ENCODE peak calls at places on chromosome 7, in four cellular contexts. U is fibroblast of the conjunctiva, Q is BJ, G is EH. I is an unnamed sample.

GRCh38 chr7:50467817-50468610 is 17.9 kb upstream of the FIGNL1 start:
- DNase-seq in G (peak), Q (no peak), U (peak), I (peak)

GRCh38 chr7:29597266-29597665 is 33.6 kb downstream of the PRR15 start:
- DNase-seq in U (no peak), Q (no peak), G (no peak), I (no peak)

GRCh38 chr7:127943541-127944521 is 87.4 kb downstream of the LRRC4 start:
- DNase-seq in U (no peak), G (no peak), Q (no peak), I (no peak)

GRCh38 chr7:12729112-12729511 is 41.7 kb downstream of the ARL4A start:
- DNase-seq in G (peak), Q (no peak), U (no peak), I (no peak)

GRCh38 chr7:112088484-112089016 is 117.6 kb downstream of the DOCK4 start:
- DNase-seq in G (no peak), Q (no peak), U (no peak), I (no peak)

GRCh38 chr7:65798111-65799075 is 74.5 kb upstream of the VKORC1L1 start:
- DNase-seq in U (no peak), Q (peak), G (peak), I (peak)

GRCh38 chr7:139457153-139457946 is 26.1 kb downstream of the KLRG2 start:
- DNase-seq in G (peak), Q (no peak), U (no peak), I (no peak)

GRCh38 chr7:116327135-116327534 is 116.8 kb downstream of the TES start:
- DNase-seq in Q (no peak), G (no peak), U (no peak), I (no peak)

GRCh38 chr7:159121068-159121467 is 23.6 kb downstream of the VIPR2 start:
- DNase-seq in U (no peak), G (no peak), Q (no peak), I (no peak)

GRCh38 chr7:149460493-149461330 is at the start of gene ZNF777:
- DNase-seq in G (peak), Q (peak), U (peak), I (peak)

GRCh38 chr7:1249731-1250130 is 17.1 kb downstream of the UNCX start:
- DNase-seq in G (no peak), U (no peak), Q (no peak), I (no peak)

GRCh38 chr7:923108-924041 is 31.1 kb downstream of the ADAP1 start:
- DNase-seq in G (peak), U (no peak), Q (no peak), I (no peak)

GRCh38 chr7:98730331-98730730 is 113.2 kb downstream of the NPTX2 start:
- DNase-seq in G (no peak), U (no peak), Q (no peak), I (no peak)

GRCh38 chr7:138186951-138187351 is 110.7 kb downstream of the AKR1D1 start:
- DNase-seq in G (peak), Q (no peak), U (no peak), I (no peak)

GRCh38 chr7:97001656-97002554 is 3.4 kb upstream of the DLX6 start:
- DNase-seq in U (no peak), G (no peak), Q (no peak), I (no peak)

GRCh38 chr7:28078036-28078901 is 102.3 kb downstream of the JAZF1 start:
- DNase-seq in U (no peak), Q (no peak), G (peak), I (no peak)

GRCh38 chr7:36070230-36070629 is 82.8 kb upstream of the EEPD1 start:
- DNase-seq in U (no peak), G (no peak), Q (no peak), I (no peak)

GRCh38 chr7:80040752-80041151 is 93.9 kb upstream of the GNAI1 start:
- DNase-seq in G (no peak), U (no peak), Q (no peak), I (no peak)

GRCh38 chr7:35316549-35316948 is 62.6 kb upstream of the TBX20 start:
- DNase-seq in U (no peak), G (no peak), Q (no peak), I (no peak)

GRCh38 chr7:85512802-85513201 is 325.9 kb upstream of the SEMA3D start:
- DNase-seq in G (no peak), U (no peak), Q (no peak), I (no peak)

GRCh38 chr7:150978136-150978789 is at the start of gene KCNH2:
- DNase-seq in U (no peak), Q (no peak), G (no peak), I (no peak)

GRCh38 chr7:96303686-96304443 is 18.0 kb downstream of the SLC25A13 start:
- DNase-seq in U (no peak), G (peak), Q (peak), I (peak)

I was measured in GM04504.